ENCODE peak calls at places on chromosomes 1 and 21, in four cellular contexts. One of them, this sample, is unnamed.

GRCh38 chr1:8547791-8548190 is 229.9 kb downstream of the SLC45A1 start:
- DNase-seq in H1: no peak
- DNase-seq in GM12878: no peak
- DNase-seq in HepG2: no peak
- DNase-seq in this sample: no peak

GRCh38 chr1:57860333-57860732 is 436.5 kb upstream of the DAB1 start:
- DNase-seq in H1: no peak
- DNase-seq in GM12878: no peak
- DNase-seq in HepG2: no peak
- DNase-seq in this sample: peak

GRCh38 chr1:65389296-65389695 is 31.2 kb upstream of the LEPR start:
- DNase-seq in H1: no peak
- DNase-seq in GM12878: no peak
- DNase-seq in HepG2: no peak
- DNase-seq in this sample: peak

GRCh38 chr21:33657124-33657842 is 15.0 kb downstream of the ITSN1 start:
- DNase-seq in H1: no peak
- DNase-seq in GM12878: no peak
- DNase-seq in HepG2: no peak
- DNase-seq in this sample: no peak

GRCh38 chr21:15227919-15228318 is 163.1 kb upstream of the NRIP1 start:
- DNase-seq in H1: no peak
- DNase-seq in GM12878: no peak
- DNase-seq in HepG2: no peak
- DNase-seq in this sample: no peak

GRCh38 chr1:176560681-176561080 is 97.7 kb downstream of the PAPPA2 start:
- DNase-seq in H1: no peak
- DNase-seq in GM12878: no peak
- DNase-seq in HepG2: no peak
- DNase-seq in this sample: no peak

GRCh38 chr1:45643978-45644377 is 20.1 kb upstream of the CCDC17 start:
- DNase-seq in H1: no peak
- DNase-seq in GM12878: no peak
- DNase-seq in HepG2: peak
- DNase-seq in this sample: no peak

GRCh38 chr1:210777914-210778313 is 356.0 kb downstream of the KCNH1 start:
- DNase-seq in H1: no peak
- DNase-seq in GM12878: no peak
- DNase-seq in HepG2: no peak
- DNase-seq in this sample: no peak

GRCh38 chr1:225881081-225882007 is 836 bp downstream of the TMEM63A start:
- DNase-seq in H1: no peak
- DNase-seq in GM12878: no peak
- DNase-seq in HepG2: peak
- DNase-seq in this sample: no peak

GRCh38 chr1:12473596-12474329 is 144.2 kb downstream of the DHRS3 start:
- DNase-seq in H1: no peak
- DNase-seq in GM12878: no peak
- DNase-seq in HepG2: no peak
- DNase-seq in this sample: no peak

GRCh38 chr1:43770111-43770510 is 62.8 kb downstream of the ST3GAL3 start:
- DNase-seq in H1: no peak
- DNase-seq in GM12878: no peak
- DNase-seq in HepG2: no peak
- DNase-seq in this sample: no peak

GRCh38 chr1:179031284-179031683 is 5.6 kb downstream of the FAM20B start:
- DNase-seq in H1: no peak
- DNase-seq in GM12878: no peak
- DNase-seq in HepG2: no peak
- DNase-seq in this sample: no peak

GRCh38 chr1:3745590-3746381 is 6.5 kb upstream of the CCDC27 start:
- DNase-seq in H1: no peak
- DNase-seq in GM12878: no peak
- DNase-seq in HepG2: no peak
- DNase-seq in this sample: no peak

GRCh38 chr21:35291034-35291433 is 241.9 kb upstream of the RUNX1 start:
- DNase-seq in H1: no peak
- DNase-seq in GM12878: no peak
- DNase-seq in HepG2: no peak
- DNase-seq in this sample: no peak

GRCh38 chr1:65717815-65718454 is 74.8 kb upstream of the PDE4B start:
- DNase-seq in H1: no peak
- DNase-seq in GM12878: no peak
- DNase-seq in HepG2: no peak
- DNase-seq in this sample: no peak

GRCh38 chr1:96157101-96157500 is 564.5 kb upstream of the PTBP2 start:
- DNase-seq in H1: no peak
- DNase-seq in GM12878: no peak
- DNase-seq in HepG2: no peak
- DNase-seq in this sample: no peak

GRCh38 chr21:38669186-38669585 is 136.5 kb upstream of the ETS2 start:
- DNase-seq in H1: no peak
- DNase-seq in GM12878: no peak
- DNase-seq in HepG2: peak
- DNase-seq in this sample: peak

GRCh38 chr1:226512076-226512728 is 36.4 kb upstream of the STUM start:
- DNase-seq in H1: no peak
- DNase-seq in GM12878: no peak
- DNase-seq in HepG2: no peak
- DNase-seq in this sample: peak

GRCh38 chr1:235642021-235642942 is 7.3 kb downstream of the GNG4 start:
- DNase-seq in H1: no peak
- DNase-seq in GM12878: no peak
- DNase-seq in HepG2: no peak
- DNase-seq in this sample: no peak

GRCh38 chr1:65650682-65651081 is 142.0 kb upstream of the PDE4B start:
- DNase-seq in H1: no peak
- DNase-seq in GM12878: no peak
- DNase-seq in HepG2: no peak
- DNase-seq in this sample: no peak

GRCh38 chr1:20063861-20064292 is 6.1 kb upstream of the PLA2G5 start:
- DNase-seq in H1: no peak
- DNase-seq in GM12878: no peak
- DNase-seq in HepG2: peak
- DNase-seq in this sample: no peak

GRCh38 chr21:46049890-46050650 is 47.8 kb upstream of the COL6A2 start:
- DNase-seq in H1: no peak
- DNase-seq in GM12878: no peak
- DNase-seq in HepG2: no peak
- DNase-seq in this sample: no peak
- TF ChIP-seq SUZ12 in H1: no peak
- TF ChIP-seq SUZ12 in GM12878: no peak
- TF ChIP-seq SUZ12 in HepG2: no peak
- TF ChIP-seq SUZ12 in this sample: no peak

GRCh38 chr1:91511386-91511785 is 10.7 kb downstream of the CDC7 start:
- DNase-seq in H1: no peak
- DNase-seq in GM12878: no peak
- DNase-seq in HepG2: peak
- DNase-seq in this sample: no peak
- TF ChIP-seq ZNF274 in H1: no peak
- TF ChIP-seq ZNF274 in GM12878: no peak
- TF ChIP-seq ZNF274 in HepG2: no peak
- TF ChIP-seq ZNF274 in this sample: no peak

DNA sequence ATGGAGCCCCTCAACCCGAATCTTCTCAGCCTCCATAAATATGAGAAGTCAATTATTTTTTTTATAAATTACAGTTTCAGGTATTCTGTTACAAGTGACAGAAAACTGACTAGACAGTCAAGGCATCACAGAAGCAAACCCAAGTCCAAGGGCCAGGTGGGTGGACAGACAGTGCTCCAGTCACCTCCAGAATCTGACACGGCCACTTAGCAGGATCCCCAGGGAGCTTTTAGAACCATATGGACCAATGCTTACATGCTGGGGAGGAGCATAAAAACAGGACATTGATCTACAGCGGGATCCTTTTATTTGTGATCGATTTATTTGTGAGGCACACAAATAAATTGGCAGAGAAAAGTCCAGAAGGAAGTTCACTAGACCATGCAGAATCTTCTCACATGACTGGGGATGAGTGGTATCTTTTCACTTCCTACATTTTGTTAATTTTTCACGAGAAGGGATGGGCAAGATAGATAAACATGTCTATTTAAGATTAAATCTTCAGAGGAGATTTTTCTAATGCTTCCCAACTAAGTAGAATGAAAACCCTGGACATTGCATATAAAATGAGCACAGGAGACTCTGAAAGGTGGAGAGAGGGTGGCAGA is 15.0 kb downstream of the ZNF496 start:
- DNase-seq in H1: no peak
- DNase-seq in GM12878: no peak
- DNase-seq in HepG2: no peak
- DNase-seq in this sample: no peak
- H3K9ac ChIP-seq in H1: no peak
- H3K9ac ChIP-seq in GM12878: no peak
- H3K9ac ChIP-seq in HepG2: no peak
- H3K9ac ChIP-seq in this sample: no peak

DNA sequence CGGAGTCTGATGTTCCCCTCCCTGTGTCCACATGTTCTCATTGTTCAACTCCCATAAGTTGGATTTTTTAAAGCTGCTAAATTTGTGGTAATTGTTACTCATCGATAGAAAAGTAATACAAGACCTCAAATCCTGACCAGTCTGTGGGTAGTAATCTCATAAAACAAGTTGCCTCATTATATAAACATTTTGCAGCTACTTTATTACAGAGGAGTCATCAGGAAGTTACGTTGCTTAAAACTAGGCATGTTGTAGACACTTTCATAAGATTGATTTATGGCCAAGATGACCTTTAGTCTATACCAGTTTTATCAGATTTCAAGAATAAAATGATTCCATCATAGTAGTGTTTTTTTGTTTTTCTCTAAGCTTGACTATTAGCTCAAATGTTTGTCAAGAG is 208.8 kb downstream of the GIPC2 start:
- DNase-seq in H1: no peak
- DNase-seq in GM12878: no peak
- DNase-seq in HepG2: no peak
- DNase-seq in this sample: no peak
- TF ChIP-seq SUZ12 in H1: no peak
- TF ChIP-seq SUZ12 in GM12878: no peak
- TF ChIP-seq SUZ12 in HepG2: no peak
- TF ChIP-seq SUZ12 in this sample: no peak

DNA sequence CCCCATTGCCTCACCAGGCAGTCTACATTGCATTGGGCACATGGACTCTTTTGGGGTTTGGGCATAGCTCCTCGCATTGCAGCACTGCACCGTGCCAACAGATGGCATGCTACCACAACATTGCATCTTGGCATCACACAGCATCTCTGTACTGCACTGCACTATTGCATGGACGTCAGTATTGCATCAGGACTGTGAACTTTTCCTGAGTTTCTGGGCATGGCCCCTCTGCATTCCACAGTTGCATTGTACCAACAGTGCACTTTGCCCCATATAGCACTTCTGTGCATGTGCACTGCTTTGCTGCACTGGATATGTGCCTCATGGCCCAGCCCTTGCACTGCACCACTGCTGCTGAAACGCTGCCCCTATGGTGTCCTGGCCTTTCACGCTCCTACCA is 9.6 kb downstream of the PTPRU start:
- DNase-seq in H1: no peak
- DNase-seq in GM12878: no peak
- DNase-seq in HepG2: peak
- DNase-seq in this sample: no peak
- TF ChIP-seq ZNF274 in H1: no peak
- TF ChIP-seq ZNF274 in GM12878: no peak
- TF ChIP-seq ZNF274 in HepG2: no peak
- TF ChIP-seq ZNF274 in this sample: no peak

GRCh38 chr1:18419845-18420184 is 60.9 kb upstream of the KLHDC7A start:
- DNase-seq in H1: no peak
- DNase-seq in GM12878: no peak
- DNase-seq in HepG2: no peak
- DNase-seq in this sample: no peak
- H3K9ac ChIP-seq in H1: no peak
- H3K9ac ChIP-seq in GM12878: no peak
- H3K9ac ChIP-seq in HepG2: no peak
- H3K9ac ChIP-seq in this sample: no peak

DNA sequence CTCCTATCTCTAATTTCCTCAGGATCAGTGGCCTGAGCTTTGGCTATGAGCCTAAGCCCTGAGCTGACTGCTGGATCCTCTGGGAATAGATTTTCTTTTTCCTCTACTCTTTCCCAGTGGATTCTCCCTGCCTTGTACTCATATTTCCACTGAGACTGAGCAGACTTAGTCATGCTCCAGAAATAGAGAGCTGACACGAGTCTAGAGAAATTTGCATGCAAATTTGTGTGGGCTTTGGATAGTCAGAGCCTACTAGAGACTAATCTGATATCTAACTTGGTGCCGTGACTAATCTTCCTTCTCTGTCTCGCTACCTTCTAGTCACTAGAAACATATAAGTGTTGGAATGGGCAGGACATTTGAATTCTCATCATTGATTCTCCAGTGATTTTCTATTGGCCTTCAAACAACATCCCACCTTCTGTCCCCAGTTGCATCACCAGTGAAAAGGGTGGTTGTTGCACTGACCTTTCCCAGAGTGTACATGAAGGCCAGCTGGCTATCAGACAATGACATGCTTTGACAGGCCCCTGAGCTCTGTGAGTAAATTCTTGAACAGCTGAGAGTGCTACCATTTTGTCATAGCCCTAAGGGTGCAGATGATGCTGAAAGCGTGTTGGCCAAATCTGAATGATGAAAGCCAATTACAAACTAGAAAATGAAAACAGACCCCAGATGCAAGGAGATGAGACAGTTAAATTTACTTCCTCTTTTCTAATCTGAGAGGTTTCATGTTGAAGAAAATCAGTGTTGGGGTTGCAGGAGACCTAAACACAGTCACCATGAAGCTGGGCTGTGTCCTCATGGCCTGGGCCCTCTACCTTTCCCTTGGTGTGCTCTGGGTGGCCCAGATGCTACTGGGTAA is at the start of gene FCRLA:
- DNase-seq in H1: no peak
- DNase-seq in GM12878: peak
- DNase-seq in HepG2: no peak
- DNase-seq in this sample: no peak
- TF ChIP-seq SUZ12 in H1: no peak
- TF ChIP-seq SUZ12 in GM12878: no peak
- TF ChIP-seq SUZ12 in HepG2: no peak
- TF ChIP-seq SUZ12 in this sample: no peak

This sample was measured in NT2/D1.